ENCODE peak calls at places on chromosomes 16 and 17, in four cellular contexts. B, D, R and Q are unnamed samples.

GRCh38 chr17:6712058-6712853 is 913 bp downstream of the SLC13A5 start:
- DNase-seq in B (no peak), D (peak; percentile 82), R (peak; percentile 60), Q (peak; percentile 61)

GRCh38 chr16:69662901-69663300 is 63.5 kb downstream of the NQO1 start:
- DNase-seq in B (no peak), R (no peak), D (no peak), Q (no peak)

GRCh38 chr16:46690281-46691178 is 1.1 kb downstream of the ORC6 start:
- DNase-seq in B (peak; percentile 26), R (peak; percentile 51), D (no peak), Q (no peak)

GRCh38 chr17:19376799-19377198 is 1.5 kb upstream of the MAPK7 start:
- DNase-seq in D (no peak), B (no peak), R (no peak), Q (no peak)

GRCh38 chr16:66905633-66906539 is 12.8 kb downstream of the CDH16 start:
- DNase-seq in B (no peak), R (no peak), D (no peak), Q (no peak)

GRCh38 chr17:74343526-74344284 is 17.7 kb downstream of the KIF19 start:
- DNase-seq in B (no peak), D (no peak), R (no peak), Q (no peak)

GRCh38 chr16:30187971-30188561 is 4.7 kb downstream of the CORO1A start:
- DNase-seq in B (no peak), D (no peak), R (no peak), Q (no peak)

GRCh38 chr17:386145-386876 is 33.7 kb upstream of the RPH3AL start:
- DNase-seq in B (peak; percentile 12), D (peak; percentile 51), R (peak; percentile 48), Q (peak; percentile 21)

GRCh38 chr16:9077001-9077809 is 14.2 kb upstream of the HAPSTR1 start:
- DNase-seq in R (no peak), B (peak; percentile 80), D (no peak), Q (no peak)

GRCh38 chr17:64063766-64064224 is 43.4 kb upstream of the ICAM2 start:
- DNase-seq in B (peak; percentile 13), R (peak; percentile 68), D (no peak), Q (no peak)

GRCh38 chr17:33962857-33963655 is 292.0 kb upstream of the CCL2 start:
- DNase-seq in B (no peak), D (no peak), R (no peak), Q (no peak)

GRCh38 chr16:69848635-69849545 is 86.8 kb downstream of the WWP2 start:
- DNase-seq in B (peak; percentile 68), D (peak; percentile 47), R (peak; percentile 91), Q (peak; percentile 62)

GRCh38 chr17:6327007-6327406 is 107.9 kb downstream of the AIPL1 start:
- DNase-seq in R (no peak), D (no peak), B (no peak), Q (no peak)

GRCh38 chr16:17567455-17567854 is 96.7 kb upstream of the XYLT1 start:
- DNase-seq in D (no peak), R (no peak), B (no peak), Q (no peak)

GRCh38 chr17:549197-550040 is 165.2 kb downstream of the VPS53 start:
- DNase-seq in R (peak; percentile 38), D (no peak), B (no peak), Q (no peak)